ENCODE peak calls at places on chromosomes 12 and 14, in four cellular contexts. Q is left ventricle myocardium inferior, B is IMR-90, I is cardiac muscle cell. J is an unnamed sample.
A peak's percentile ranks its signal among the peaks of the same experiment; 100 is the strongest.

GRCh38 chr12:30329281-30329680 is 366.4 kb downstream of the IPO8 start:
- DNase-seq in Q (no peak), B (no peak), I (peak; percentile 47), J (no peak)

GRCh38 chr14:69921052-69921451 is 41.8 kb downstream of the SMOC1 start:
- DNase-seq in Q (no peak), B (peak; percentile 92), I (peak; percentile 34), J (no peak)

GRCh38 chr14:55221186-55221585 is 29.8 kb upstream of the DLGAP5 start:
- DNase-seq in Q (no peak), B (peak; percentile 78), I (peak; percentile 61), J (no peak)

GRCh38 chr12:91272456-91273063 is 89.9 kb upstream of the DCN start:
- DNase-seq in Q (peak; percentile 81), B (no peak), I (peak; percentile 79), J (no peak)

GRCh38 chr14:24612186-24612585 is 2.7 kb upstream of the GZMH start:
- DNase-seq in Q (no peak), B (no peak), I (no peak), J (no peak)

GRCh38 chr12:53751336-53752191 is at the start of gene CISTR:
- DNase-seq in Q (no peak), B (no peak), I (no peak), J (peak; percentile 50)

GRCh38 chr12:40263616-40264409 is 39.0 kb downstream of the LRRK2 start:
- DNase-seq in Q (no peak), B (peak; percentile 38), I (no peak), J (no peak)

GRCh38 chr14:50333010-50333409 is 20.9 kb downstream of the DMAC2L start:
- DNase-seq in Q (peak; percentile 48), B (peak; percentile 86), I (peak; percentile 98), J (no peak)

GRCh38 chr14:63436286-63437098 is 106.7 kb downstream of the PPP2R5E start:
- DNase-seq in Q (no peak), B (no peak), I (no peak), J (no peak)

GRCh38 chr14:50920482-50921225 is 23.6 kb downstream of the PYGL start:
- DNase-seq in Q (no peak), B (peak; percentile 90), I (peak; percentile 94), J (no peak)

GRCh38 chr14:25406818-25407217 is 356.9 kb upstream of the STXBP6 start:
- DNase-seq in Q (no peak), B (peak; percentile 8), I (peak; percentile 28), J (no peak)

GRCh38 chr14:103882503-103883262 is 35.3 kb upstream of the PPP1R13B start:
- DNase-seq in Q (no peak), B (no peak), I (peak; percentile 54), J (no peak)

GRCh38 chr14:103960457-103960856 is 18.1 kb upstream of the RD3L start:
- DNase-seq in Q (no peak), B (no peak), I (no peak), J (no peak)

GRCh38 chr14:36941783-36942521 is 230.5 kb downstream of the SLC25A21 start:
- DNase-seq in Q (peak; percentile 66), B (peak; percentile 64), I (peak; percentile 67), J (peak; percentile 84)

GRCh38 chr14:69570836-69571330 is 3.8 kb downstream of the CCDC177 start:
- DNase-seq in Q (no peak), B (no peak), I (no peak), J (no peak)

GRCh38 chr14:75070383-75070782 is 942 bp downstream of the ZC2HC1C start:
- DNase-seq in Q (no peak), B (no peak), I (no peak), J (no peak)

GRCh38 chr14:73238262-73238852 is 1.1 kb downstream of the PAPLN start:
- DNase-seq in Q (no peak), B (peak; percentile 73), I (peak; percentile 89), J (no peak)

GRCh38 chr12:85278598-85279448 is 1.2 kb upstream of the ALX1 start:
- DNase-seq in Q (no peak), B (no peak), I (no peak), J (no peak)

GRCh38 chr14:60800409-60800808 is 65.8 kb downstream of the MNAT1 start:
- DNase-seq in Q (no peak), B (no peak), I (no peak), J (no peak)

GRCh38 chr14:74546416-74546815 is 52.9 kb downstream of the ISCA2 start:
- DNase-seq in Q (no peak), B (no peak), I (no peak), J (no peak)

GRCh38 chr12:108559748-108560147 is 1.2 kb downstream of the SART3 start:
- DNase-seq in Q (no peak), B (no peak), I (no peak), J (no peak)

GRCh38 chr14:29321646-29322045 is 555.1 kb downstream of the FOXG1 start:
- DNase-seq in Q (no peak), B (peak; percentile 90), I (peak; percentile 58), J (no peak)

GRCh38 chr14:104591506-104592291 is 12.1 kb downstream of the C14orf180 start:
- DNase-seq in Q (no peak), B (no peak), I (no peak), J (no peak)

GRCh38 chr12:67798763-67799162 is 150.2 kb downstream of the DYRK2 start:
- DNase-seq in Q (no peak), B (no peak), I (no peak), J (no peak)

GRCh38 chr14:25003537-25003936 is 46.4 kb downstream of the STXBP6 start:
- DNase-seq in Q (no peak), B (peak; percentile 26), I (peak; percentile 29), J (no peak)

GRCh38 chr12:6868211-6869048 is 1.1 kb downstream of the TPI1 start:
- DNase-seq in Q (no peak), B (peak; percentile 29), I (peak; percentile 16), J (no peak)

GRCh38 chr12:95642583-95642982 is 91.3 kb upstream of the USP44 start:
- DNase-seq in Q (no peak), B (no peak), I (no peak), J (no peak)

GRCh38 chr12:111409403-111410228 is 3.9 kb downstream of the SH2B3 start:
- DNase-seq in Q (peak; percentile 78), B (peak; percentile 67), I (peak; percentile 90), J (no peak)

GRCh38 chr12:111406474-111407370 is 999 bp downstream of the SH2B3 start:
- DNase-seq in Q (peak; percentile 53), B (no peak), I (no peak), J (no peak)

GRCh38 chr12:111407371-111408115 is 1.8 kb downstream of the SH2B3 start:
- DNase-seq in Q (no peak), B (no peak), I (no peak), J (no peak)

GRCh38 chr12:111408686-111409402 is 3.1 kb downstream of the SH2B3 start:
- DNase-seq in Q (no peak), B (no peak), I (no peak), J (no peak)

GRCh38 chr12:111408116-111408440 is 2.4 kb downstream of the SH2B3 start:
- DNase-seq in Q (no peak), B (no peak), I (no peak), J (no peak)
- H3K4me3 ChIP-seq in Q (peak overlapping the region; percentile 96), B (no peak overlapping the region), I (no peak overlapping the region), J (peak overlapping the region; percentile 73)

GRCh38 chr12:49953146-49953545 is 2.6 kb downstream of the AQP2 start:
- DNase-seq in Q (no peak), B (no peak), I (no peak), J (no peak)
- H3K27me3 ChIP-seq in Q (peaks cover 63% of the 10 kb centered on the region), B (peaks cover 79% of the 10 kb centered on the region), I (peaks cover 30% of the 10 kb centered on the region), J (peaks cover 12% of the 10 kb centered on the region)

GRCh38 chr14:92686763-92687427 is 61.5 kb downstream of the LGMN start:
- DNase-seq in Q (peak; percentile 80), B (peak; percentile 43), I (peak; percentile 78), J (peak; percentile 92)
- H3K4me3 ChIP-seq in Q (peak overlapping the region; percentile 67), B (no peak overlapping the region), I (peak overlapping the region; percentile 32), J (peak overlapping the region; percentile 55)

GRCh38 chr12:1533602-1534304 is 60.6 kb downstream of the FBXL14 start:
- DNase-seq in Q (no peak), B (peak; percentile 43), I (no peak), J (no peak)
- H3K27me3 ChIP-seq in Q (peaks cover 73% of the 10 kb centered on the region), B (no peaks in the 10 kb centered on the region), I (peaks cover 7% of the 10 kb centered on the region), J (peaks cover 15% of the 10 kb centered on the region)

DNA sequence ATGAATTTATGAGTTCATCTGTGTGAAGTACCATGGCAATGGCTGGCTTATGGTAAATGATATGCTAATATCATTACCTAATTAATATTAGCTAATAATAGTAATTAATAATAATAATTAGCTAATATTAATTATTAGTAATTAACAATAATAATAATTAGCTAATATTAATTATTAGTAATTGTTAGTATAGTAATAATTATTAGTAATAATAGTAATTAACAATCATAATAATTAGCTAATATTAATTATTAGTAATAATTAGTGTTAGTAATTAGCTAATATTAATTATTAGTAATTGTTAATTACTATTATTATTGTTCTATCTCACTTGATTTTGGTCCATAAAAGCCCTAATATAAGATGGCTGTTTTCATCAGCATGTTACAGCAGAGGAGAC is 19.8 kb downstream of the RERG start:
- DNase-seq in Q (no peak), B (no peak), I (no peak), J (no peak)
- H3K4me3 ChIP-seq in Q (no peak overlapping the region), B (no peak overlapping the region), I (no peak overlapping the region), J (no peak overlapping the region)

J was measured in dorsolateral prefrontal cortex.